ENCODE peak calls at places on chromosomes 6 and 20, in six cellular contexts. S is HepG2, G is HCT116, N is K562, X is H1, F is GM12878. J is an unnamed sample.

GRCh38 chr20:35618372-35619131 is 2.9 kb downstream of the SPAG4 start:
- DNase-seq in S (no peak), G (no peak), N (no peak), X (no peak), F (no peak), J (peak)

GRCh38 chr20:57947421-57948176 is 237.8 kb upstream of the PMEPA1 start:
- DNase-seq in S (no peak), G (no peak), N (no peak), X (no peak), F (no peak), J (no peak)

GRCh38 chr6:137162692-137163303 is 10.6 kb downstream of the IL22RA2 start:
- DNase-seq in S (no peak), G (no peak), N (no peak), X (no peak), F (no peak), J (no peak)

GRCh38 chr6:131250121-131250520 is 114.9 kb downstream of the AKAP7 start:
- DNase-seq in S (no peak), G (no peak), N (no peak), X (no peak), F (peak), J (peak)

GRCh38 chr6:23137596-23137995 is 568.2 kb downstream of the HDGFL1 start:
- DNase-seq in S (no peak), G (no peak), N (no peak), X (no peak), F (no peak), J (no peak)

GRCh38 chr6:158819213-158819976 is at the start of gene EZR:
- DNase-seq in S (peak), G (peak), N (peak), X (peak), F (no peak), J (peak)

GRCh38 chr6:18503588-18504231 is 116.6 kb downstream of the RNF144B start:
- DNase-seq in S (peak), G (peak), N (peak), X (peak), F (peak), J (peak)

GRCh38 chr20:7080472-7080871 is 313.0 kb downstream of the BMP2 start:
- DNase-seq in S (no peak), G (no peak), N (no peak), X (no peak), F (no peak), J (no peak)

GRCh38 chr6:39841291-39841690 is 49.1 kb downstream of the DAAM2 start:
- DNase-seq in S (no peak), G (no peak), N (no peak), X (no peak), F (no peak), J (no peak)

GRCh38 chr6:142872376-142872775 is 72.6 kb downstream of the HIVEP2 start:
- DNase-seq in S (no peak), G (no peak), N (no peak), X (no peak), F (no peak), J (no peak)

GRCh38 chr6:43283905-43284304 is 14.2 kb upstream of the SLC22A7 start:
- DNase-seq in S (no peak), G (no peak), N (no peak), X (no peak), F (no peak), J (no peak)

GRCh38 chr6:159879829-159880228 is 11.0 kb upstream of the MAS1 start:
- DNase-seq in S (no peak), G (no peak), N (no peak), X (no peak), F (no peak), J (no peak)

GRCh38 chr6:51562198-51562597 is 525.2 kb downstream of the PKHD1 start:
- DNase-seq in S (no peak), G (no peak), N (no peak), X (no peak), F (peak), J (no peak)

GRCh38 chr20:50027611-50028105 is 44.9 kb downstream of the SNAI1 start:
- DNase-seq in S (no peak), G (no peak), N (peak), X (no peak), F (no peak), J (no peak)

GRCh38 chr6:140253096-140253495 is 878.6 kb upstream of the CITED2 start:
- DNase-seq in S (no peak), G (no peak), N (no peak), X (no peak), F (no peak), J (no peak)

GRCh38 chr6:17504005-17504404 is 96.1 kb upstream of the FAM8A1 start:
- DNase-seq in S (no peak), G (no peak), N (no peak), X (no peak), F (no peak), J (no peak)

GRCh38 chr6:138554146-138554545 is 54.9 kb upstream of the NHSL1 start:
- DNase-seq in S (no peak), G (no peak), N (no peak), X (no peak), F (no peak), J (no peak)

GRCh38 chr20:48931527-48932374 is 10.2 kb downstream of the ARFGEF2 start:
- DNase-seq in S (no peak), G (no peak), N (no peak), X (no peak), F (no peak), J (no peak)

GRCh38 chr6:127147576-127147975 is 29.1 kb downstream of the RSPO3 start:
- DNase-seq in S (no peak), G (no peak), N (no peak), X (no peak), F (no peak), J (no peak)

GRCh38 chr6:30283761-30284160 is 43.0 kb upstream of the TRIM39 start:
- DNase-seq in S (no peak), G (no peak), N (no peak), X (no peak), F (no peak), J (no peak)

GRCh38 chr6:37739618-37740017 is 41.9 kb upstream of the MDGA1 start:
- DNase-seq in S (no peak), G (no peak), N (no peak), X (no peak), F (no peak), J (no peak)

GRCh38 chr6:152380993-152381898 is 255.9 kb downstream of the SYNE1 start:
- DNase-seq in S (peak), G (peak), N (no peak), X (no peak), F (no peak), J (no peak)

GRCh38 chr20:45463113-45463512 is 6.4 kb upstream of the WFDC2 start:
- DNase-seq in S (no peak), G (no peak), N (no peak), X (no peak), F (no peak), J (no peak)

GRCh38 chr6:46130665-46131064 is 876 bp downstream of the ENPP4 start:
- DNase-seq in S (no peak), G (no peak), N (no peak), X (no peak), F (no peak), J (no peak)

GRCh38 chr6:110813813-110814487 is 1.3 kb downstream of the CDK19 start:
- DNase-seq in S (no peak), G (no peak), N (no peak), X (no peak), F (no peak), J (no peak)

GRCh38 chr20:34871966-34872603 is 571 bp downstream of the GGT7 start:
- DNase-seq in S (no peak), G (no peak), N (no peak), X (no peak), F (no peak), J (no peak)

GRCh38 chr6:37611516-37611915 is 86.2 kb downstream of the MDGA1 start:
- DNase-seq in S (no peak), G (no peak), N (no peak), X (no peak), F (no peak), J (no peak)

GRCh38 chr6:115358616-115359015 is 702.1 kb downstream of the FRK start:
- DNase-seq in S (no peak), G (no peak), N (no peak), X (no peak), F (no peak), J (no peak)

GRCh38 chr20:23129256-23129655 is 43.1 kb upstream of the CD93 start:
- DNase-seq in S (no peak), G (no peak), N (no peak), X (no peak), F (no peak), J (no peak)

GRCh38 chr20:63397155-63397843 is 36.1 kb upstream of the CHRNA4 start:
- DNase-seq in S (no peak), G (no peak), N (no peak), X (no peak), F (no peak), J (no peak)

GRCh38 chr6:76682842-76683241 is 610.4 kb upstream of the IMPG1 start:
- DNase-seq in S (peak), G (peak), N (no peak), X (no peak), F (no peak), J (no peak)

DNA sequence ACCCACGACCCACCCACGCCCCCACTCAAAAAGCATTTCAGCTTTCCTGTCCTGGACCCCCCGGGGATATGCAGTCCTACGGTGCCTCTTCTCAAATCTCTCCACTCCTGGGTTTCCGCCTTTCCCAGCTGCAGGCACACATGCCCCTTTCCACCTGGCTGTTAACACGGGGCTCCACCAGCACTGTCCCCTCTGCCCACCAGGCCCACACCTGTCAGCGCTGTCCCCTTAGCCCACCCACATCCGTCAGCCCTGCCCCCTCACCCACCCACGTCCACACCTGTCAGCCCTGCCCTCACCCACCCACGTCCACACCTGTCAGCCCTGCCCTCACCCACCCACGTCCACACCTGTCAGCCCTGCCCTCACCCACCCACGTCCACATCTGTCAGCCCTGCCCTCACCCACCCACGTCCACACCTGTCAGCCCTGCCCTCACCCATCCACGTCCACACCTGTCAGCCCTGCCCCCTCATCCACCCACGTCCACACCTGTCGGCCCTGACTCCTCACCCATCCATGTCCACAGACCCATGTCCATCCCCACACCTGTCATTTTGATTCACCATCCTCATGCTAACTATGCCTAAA is 11.6 kb downstream of the RNASET2 start:
- DNase-seq in S (no peak), G (no peak), N (no peak), X (no peak), F (no peak), J (no peak)
- TF ChIP-seq ATF3 in S (no peak), G (no peak), N (no peak), X (no peak), F (no peak), J (no peak)

DNA sequence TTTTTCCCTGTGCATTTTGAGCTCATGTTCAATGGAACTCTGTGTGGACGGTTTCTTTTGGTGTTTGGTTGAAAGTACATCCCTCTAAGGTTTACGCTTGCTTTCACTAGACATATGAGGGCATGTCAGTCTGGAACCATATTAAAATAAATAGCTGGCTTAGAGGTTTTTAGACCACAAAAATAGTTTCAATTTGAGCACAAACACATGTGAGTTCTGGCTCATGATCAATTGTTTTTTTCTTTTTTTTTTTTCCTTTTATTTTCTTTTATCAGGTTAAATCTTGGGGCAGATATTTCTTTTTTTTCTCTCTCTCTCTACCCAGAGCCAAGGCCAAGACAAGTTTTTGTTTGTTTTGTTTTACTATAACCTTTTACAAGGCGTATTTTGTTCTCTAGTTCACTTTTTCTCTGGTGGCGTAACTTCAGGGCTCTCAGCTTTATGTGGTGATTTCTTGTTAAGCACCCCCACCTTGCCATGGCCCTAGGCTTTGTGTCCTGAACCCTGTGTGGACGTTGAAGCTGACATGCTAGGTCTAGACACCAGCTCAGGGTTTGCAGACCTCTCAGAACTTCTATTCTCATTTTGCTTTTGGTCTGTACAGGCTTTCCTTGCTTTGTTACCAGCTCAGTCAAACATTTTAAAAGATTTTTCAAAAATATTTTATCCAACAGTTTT is 93.0 kb downstream of the SHLD1 start:
- DNase-seq in S (no peak), G (no peak), N (no peak), X (no peak), F (peak), J (no peak)
- TF ChIP-seq ATF3 in S (no peak), G (no peak), N (no peak), X (no peak), F (no peak), J (no peak)

GRCh38 chr6:33161354-33162320 is 30.6 kb downstream of the COL11A2 start:
- DNase-seq in S (peak), G (peak), N (peak), X (no peak), F (no peak), J (peak)
- TF ChIP-seq ATF3 in S (no peak), G (no peak), N (no peak), X (no peak), F (no peak), J (no peak)

GRCh38 chr20:6074145-6074561 is 20.3 kb upstream of the LRRN4 start:
- DNase-seq in S (peak), G (no peak), N (no peak), X (no peak), F (no peak), J (no peak)
- TF ChIP-seq ATF3 in S (no peak), G (no peak), N (no peak), X (no peak), F (no peak), J (no peak)

GRCh38 chr6:129516005-129516404 is 194.0 kb downstream of the ARHGAP18 start:
- DNase-seq in S (no peak), G (no peak), N (no peak), X (no peak), F (no peak), J (no peak)
- TF ChIP-seq ATF3 in S (no peak), G (no peak), N (no peak), X (no peak), F (no peak), J (no peak)

GRCh38 chr20:33674294-33675126 is at the start of gene NECAB3:
- DNase-seq in S (peak), G (no peak), N (peak), X (no peak), F (no peak), J (peak)
- TF ChIP-seq ATF3 in S (peak), G (no peak), N (no peak), X (no peak), F (no peak), J (no peak)

GRCh38 chr6:169271158-169271936 is 17.7 kb upstream of the THBS2 start:
- DNase-seq in S (no peak), G (no peak), N (no peak), X (no peak), F (no peak), J (peak)

GRCh38 chr6:169266261-169266660 is 12.6 kb upstream of the THBS2 start:
- DNase-seq in S (no peak), G (no peak), N (no peak), X (no peak), F (no peak), J (no peak)

GRCh38 chr6:169266746-169267629 is 13.3 kb upstream of the THBS2 start:
- DNase-seq in S (no peak), G (no peak), N (no peak), X (no peak), F (no peak), J (no peak)

GRCh38 chr6:169265486-169266131 is 12.0 kb upstream of the THBS2 start:
- DNase-seq in S (no peak), G (no peak), N (no peak), X (no peak), F (no peak), J (no peak)

GRCh38 chr6:169269180-169270076 is 15.8 kb upstream of the THBS2 start:
- DNase-seq in S (no peak), G (no peak), N (no peak), X (no peak), F (no peak), J (no peak)
- TF ChIP-seq ATF3 in S (no peak), G (no peak), N (no peak), X (no peak), F (no peak), J (no peak)

DNA sequence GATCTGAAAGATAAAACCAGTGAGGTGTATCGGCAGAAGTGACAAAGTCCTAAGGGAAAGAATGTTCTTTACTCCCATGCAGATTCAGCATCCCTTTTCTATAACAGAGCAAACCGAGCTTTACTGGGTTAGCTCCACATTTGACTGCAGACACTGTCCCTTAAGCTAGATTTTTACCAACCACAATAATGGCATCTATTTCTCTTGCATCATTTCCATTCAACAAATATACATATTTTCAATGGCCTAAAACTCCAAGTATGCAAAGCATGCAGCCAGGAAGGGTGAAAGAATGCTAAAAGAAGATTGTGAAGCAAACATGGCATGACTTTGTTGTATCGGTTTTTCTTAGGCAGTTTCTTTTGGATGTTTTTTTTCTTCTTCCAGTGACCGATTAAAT is 255.4 kb downstream of the OGFRL1 start:
- DNase-seq in S (no peak), G (no peak), N (no peak), X (peak), F (no peak), J (no peak)
- TF ChIP-seq ATF3 in S (no peak), G (no peak), N (no peak), X (no peak), F (no peak), J (no peak)

GRCh38 chr20:3106185-3106584 is 21.7 kb upstream of the AVP start:
- DNase-seq in S (no peak), G (no peak), N (no peak), X (no peak), F (no peak), J (no peak)

GRCh38 chr20:3106658-3107463 is 22.3 kb upstream of the AVP start:
- DNase-seq in S (peak), G (no peak), N (no peak), X (no peak), F (no peak), J (no peak)

GRCh38 chr20:3107464-3108025 is 23.0 kb upstream of the AVP start:
- DNase-seq in S (no peak), G (no peak), N (no peak), X (no peak), F (no peak), J (no peak)

GRCh38 chr20:3103369-3104032 is 19.0 kb upstream of the AVP start:
- DNase-seq in S (peak), G (no peak), N (no peak), X (no peak), F (no peak), J (no peak)

GRCh38 chr20:3105256-3106137 is 21.0 kb upstream of the AVP start:
- DNase-seq in S (no peak), G (no peak), N (no peak), X (no peak), F (no peak), J (no peak)
- TF ChIP-seq ATF3 in S (no peak), G (no peak), N (no peak), X (no peak), F (no peak), J (no peak)